ENCODE peak calls at places on chromosomes 5 and 9, in six cellular contexts. Q, F, R, X, A and Z are unnamed samples.

GRCh38 chr9:22156586-22156985 is 147.5 kb upstream of the CDKN2B start:
- DNase-seq in Q (no peak), R (no peak), X (no peak), A (no peak), F (no peak), Z (no peak)

GRCh38 chr9:107360098-107360497 is 77.0 kb downstream of the RAD23B start:
- DNase-seq in A (no peak), Q (no peak), X (no peak), R (no peak), F (no peak), Z (no peak)

GRCh38 chr5:106877881-106878280 is 792.9 kb downstream of the EFNA5 start:
- DNase-seq in Q (no peak), F (no peak), R (no peak), X (no peak), A (no peak), Z (no peak)

GRCh38 chr5:102682102-102682647 is 72.9 kb upstream of the PAM start:
- DNase-seq in R (no peak), F (no peak), Q (no peak), X (no peak), A (no peak), Z (no peak)

GRCh38 chr5:91007251-91007650 is 375.9 kb downstream of the ARRDC3 start:
- DNase-seq in X (no peak), R (no peak), A (no peak), F (no peak), Q (no peak), Z (no peak)

GRCh38 chr9:130042406-130042930 is 521 bp downstream of the FNBP1 start:
- DNase-seq in R (no peak), X (no peak), A (peak; percentile 32), Q (peak; percentile 47), F (no peak), Z (no peak)

GRCh38 chr5:156934450-156935211 is 28.4 kb downstream of the TIMD4 start:
- DNase-seq in R (no peak), X (peak; percentile 46), Q (no peak), F (peak; percentile 12), A (peak; percentile 52), Z (peak; percentile 29)

GRCh38 chr5:95817430-95817829 is 5.1 kb downstream of the GLRX start:
- DNase-seq in R (no peak), X (no peak), Q (peak; percentile 57), F (no peak), A (no peak), Z (no peak)

GRCh38 chr5:135850671-135851070 is 16.2 kb downstream of the SLC25A48 start:
- DNase-seq in F (no peak), Q (no peak), X (no peak), R (no peak), A (no peak), Z (no peak)

GRCh38 chr9:16343249-16344237 is 526.9 kb downstream of the BNC2 start:
- DNase-seq in Q (peak; percentile 27), X (no peak), R (no peak), A (no peak), F (no peak), Z (no peak)

GRCh38 chr9:116365056-116365471 is 211.5 kb downstream of the PAPPA start:
- DNase-seq in X (no peak), R (no peak), Q (peak; percentile 50), A (no peak), F (no peak), Z (no peak)

GRCh38 chr5:88674262-88675158 is 208.5 kb downstream of the MEF2C start:
- DNase-seq in X (no peak), R (no peak), A (no peak), Q (no peak), F (peak; percentile 37), Z (peak; percentile 60)

GRCh38 chr9:136726631-136727191 is 14.3 kb downstream of the DIPK1B start:
- DNase-seq in R (no peak), X (peak; percentile 32), F (peak; percentile 47), A (peak; percentile 52), Q (no peak), Z (peak; percentile 54)

GRCh38 chr5:115857621-115858349 is 16.1 kb downstream of the AP3S1 start:
- DNase-seq in F (no peak), R (peak; percentile 53), A (no peak), X (no peak), Q (no peak), Z (no peak)

GRCh38 chr9:19484699-19485098 is 75.9 kb downstream of the ACER2 start:
- DNase-seq in F (no peak), X (no peak), A (no peak), Q (no peak), R (no peak), Z (no peak)

GRCh38 chr9:93090091-93090655 is 5.8 kb upstream of the CARD19 start:
- DNase-seq in Q (no peak), X (no peak), A (no peak), F (no peak), R (no peak), Z (no peak)